ENCODE peak calls at places on chromosomes 7 and 10, in five cellular contexts. P is left ventricle myocardium inferior, T is IMR-90, Q is kidney glomerular epithelial cell, E is T-helper 1 cell. G is an unnamed sample.

GRCh38 chr10:119313645-119314044 is 106.3 kb downstream of the GRK5 start:
- DNase-seq in T (no peak), E (peak), Q (no peak), P (no peak), G (no peak)

GRCh38 chr10:21135396-21135973 is 238.4 kb upstream of the NEBL start:
- DNase-seq in P (no peak), E (no peak), Q (no peak), T (no peak), G (no peak)

GRCh38 chr7:51141451-51141971 is 175.1 kb downstream of the COBL start:
- DNase-seq in T (peak), P (no peak), Q (peak), E (peak), G (no peak)

GRCh38 chr10:51001587-51001986 is 72.7 kb upstream of the PRKG1 start:
- DNase-seq in Q (no peak), P (no peak), T (no peak), E (no peak), G (no peak)

GRCh38 chr10:109993551-109993950 is 14.2 kb upstream of the ADD3 start:
- DNase-seq in T (peak), E (no peak), P (no peak), Q (no peak), G (no peak)

GRCh38 chr7:703049-703448 is 23.4 kb upstream of the DNAAF5 start:
- DNase-seq in P (no peak), T (no peak), E (no peak), Q (no peak), G (no peak)

GRCh38 chr7:157513162-157513621 is 176.4 kb downstream of the DNAJB6 start:
- DNase-seq in Q (no peak), T (no peak), E (no peak), P (no peak), G (no peak)

GRCh38 chr10:123570898-123571515 is 95.1 kb upstream of the GPR26 start:
- DNase-seq in E (no peak), P (no peak), T (no peak), Q (no peak), G (no peak)

GRCh38 chr7:96118449-96119001 is 203.4 kb downstream of the SLC25A13 start:
- DNase-seq in T (no peak), Q (no peak), P (no peak), E (no peak), G (no peak)

GRCh38 chr7:77908664-77909063 is 110.1 kb downstream of the PHTF2 start:
- DNase-seq in P (no peak), E (no peak), T (no peak), Q (no peak), G (no peak)

GRCh38 chr7:1000594-1000935 is 17.6 kb downstream of the CYP2W1 start:
- DNase-seq in P (no peak), E (no peak), Q (no peak), T (no peak), G (no peak)

GRCh38 chr10:88154596-88155250 is 291.3 kb downstream of the PTEN start:
- DNase-seq in E (no peak), T (peak), Q (no peak), P (no peak), G (no peak)

GRCh38 chr10:36256166-36256565 is 614.1 kb upstream of the FZD8 start:
- DNase-seq in E (no peak), Q (no peak), P (no peak), T (no peak), G (no peak)

GRCh38 chr10:131579251-131580071 is 267.9 kb upstream of the TCERG1L start:
- DNase-seq in Q (no peak), E (no peak), T (no peak), P (no peak), G (no peak)

GRCh38 chr7:97871659-97872024 is 566 bp downstream of the ASNS start:
- DNase-seq in T (no peak), P (no peak), Q (no peak), E (no peak), G (no peak)

GRCh38 chr7:20440472-20441105 is 109.9 kb downstream of the ITGB8 start:
- DNase-seq in Q (no peak), P (no peak), E (peak), T (peak), G (no peak)

GRCh38 chr7:41809487-41810257 is 106.8 kb upstream of the INHBA start:
- DNase-seq in P (no peak), E (no peak), Q (peak), T (peak), G (peak)

GRCh38 chr7:26202019-26202985 is 757 bp downstream of the CBX3 start:
- DNase-seq in T (no peak), Q (peak), P (peak), E (no peak), G (no peak)

GRCh38 chr10:115936926-115937755 is 335.9 kb downstream of the GFRA1 start:
- DNase-seq in Q (peak), E (no peak), P (no peak), T (peak), G (peak)

GRCh38 chr10:127715249-127715648 is 21.7 kb upstream of the FOXI2 start:
- DNase-seq in P (no peak), E (no peak), T (no peak), Q (no peak), G (no peak)

GRCh38 chr10:19788902-19789301 is 27.3 kb upstream of the PLXDC2 start:
- DNase-seq in E (no peak), P (no peak), T (peak), Q (no peak), G (no peak)

GRCh38 chr7:128691227-128691626 is 19.1 kb downstream of the GARIN1A start:
- DNase-seq in E (no peak), P (no peak), Q (no peak), T (no peak), G (no peak)

GRCh38 chr7:44087914-44088838 is 5.8 kb upstream of the POLM start:
- DNase-seq in T (peak), P (peak), Q (peak), E (no peak), G (no peak)

GRCh38 chr7:134587736-134588135 is 38.8 kb downstream of the AKR1B15 start:
- DNase-seq in Q (no peak), T (no peak), P (no peak), E (no peak), G (no peak)

GRCh38 chr10:73920084-73920483 is 9.2 kb downstream of the PLAU start:
- DNase-seq in Q (no peak), T (no peak), P (peak), E (no peak), G (no peak)

GRCh38 chr10:102003541-102003940 is 52.4 kb downstream of the ARMH3 start:
- DNase-seq in Q (no peak), P (no peak), T (peak), E (no peak), G (no peak)

GRCh38 chr10:5977471-5978370 is at the start of gene IL15RA:
- DNase-seq in T (peak), P (peak), E (peak), Q (peak), G (no peak)

GRCh38 chr10:122461367-122461728 is at the start of gene HTRA1:
- DNase-seq in P (peak), T (peak), Q (no peak), E (no peak), G (no peak)

GRCh38 chr10:45376364-45376801 is 2.4 kb downstream of the ALOX5 start:
- DNase-seq in E (no peak), Q (no peak), T (no peak), P (no peak), G (no peak)

GRCh38 chr10:15433850-15434537 is 62.9 kb upstream of the FAM171A1 start:
- DNase-seq in Q (peak), E (peak), P (no peak), T (peak), G (no peak)

GRCh38 chr10:121647401-121647800 is 49.2 kb upstream of the FGFR2 start:
- DNase-seq in Q (no peak), E (no peak), P (no peak), T (no peak), G (no peak)

GRCh38 chr7:105719919-105720318 is 138.6 kb upstream of the EFCAB10 start:
- DNase-seq in T (no peak), Q (no peak), P (no peak), E (no peak), G (no peak)

GRCh38 chr10:21359202-21359601 is 166.3 kb downstream of the SKIDA1 start:
- DNase-seq in E (no peak), T (no peak), Q (no peak), P (no peak), G (no peak)

GRCh38 chr10:62022830-62023229 is 121.3 kb downstream of the ARID5B start:
- DNase-seq in Q (no peak), T (no peak), P (no peak), E (peak), G (no peak)

GRCh38 chr10:132524443-132525285 is 12.9 kb upstream of the INPP5A start:
- DNase-seq in E (no peak), Q (no peak), T (no peak), P (peak), G (no peak)

GRCh38 chr7:29639887-29640600 is 76.4 kb downstream of the PRR15 start:
- DNase-seq in E (no peak), T (no peak), Q (no peak), P (no peak), G (no peak)

GRCh38 chr10:129364949-129365348 is 102.1 kb upstream of the MGMT start:
- DNase-seq in T (no peak), P (no peak), E (no peak), Q (no peak), G (no peak)

GRCh38 chr7:97004237-97004930 is 969 bp upstream of the DLX6 start:
- DNase-seq in E (no peak), P (no peak), Q (no peak), T (no peak), G (no peak)

G was measured in kidney epithelial cell.